ENCODE peak calls at places on chromosomes 3 and 15, in nine cellular contexts. One of them, this sample, is unnamed.

GRCh38 chr3:192121921-192122320 is 605.4 kb downstream of the FGF12 start:
- DNase-seq in uterus: no peak
- DNase-seq in nephron progenitor cell: no peak
- DNase-seq in pancreas: no peak
- DNase-seq in foreskin fibroblast: no peak
- DNase-seq in neural crest cell: no peak
- DNase-seq in HFF-Myc: no peak
- DNase-seq in kidney: no peak
- DNase-seq in neural progenitor cell: no peak
- DNase-seq in this sample: no peak

GRCh38 chr3:192802957-192803899 is 75.9 kb upstream of the FGF12 start:
- DNase-seq in uterus: no peak
- DNase-seq in nephron progenitor cell: no peak
- DNase-seq in pancreas: no peak
- DNase-seq in foreskin fibroblast: peak; percentile 66
- DNase-seq in neural crest cell: no peak
- DNase-seq in HFF-Myc: no peak
- DNase-seq in kidney: no peak
- DNase-seq in neural progenitor cell: peak; percentile 66
- DNase-seq in this sample: peak; percentile 32

GRCh38 chr3:155525324-155525833 is 219.5 kb downstream of the PLCH1 start:
- DNase-seq in uterus: no peak
- DNase-seq in nephron progenitor cell: no peak
- DNase-seq in pancreas: no peak
- DNase-seq in foreskin fibroblast: no peak
- DNase-seq in neural crest cell: no peak
- DNase-seq in HFF-Myc: no peak
- DNase-seq in kidney: no peak
- DNase-seq in neural progenitor cell: no peak
- DNase-seq in this sample: no peak

GRCh38 chr15:36495464-36495863 is 84.0 kb upstream of the CDIN1 start:
- DNase-seq in uterus: no peak
- DNase-seq in nephron progenitor cell: no peak
- DNase-seq in pancreas: no peak
- DNase-seq in foreskin fibroblast: no peak
- DNase-seq in neural crest cell: no peak
- DNase-seq in HFF-Myc: no peak
- DNase-seq in kidney: no peak
- DNase-seq in neural progenitor cell: no peak
- DNase-seq in this sample: no peak

GRCh38 chr3:25485673-25486072 is 57.6 kb downstream of the RARB start:
- DNase-seq in uterus: no peak
- DNase-seq in nephron progenitor cell: no peak
- DNase-seq in pancreas: no peak
- DNase-seq in foreskin fibroblast: no peak
- DNase-seq in neural crest cell: no peak
- DNase-seq in HFF-Myc: no peak
- DNase-seq in kidney: no peak
- DNase-seq in neural progenitor cell: no peak
- DNase-seq in this sample: no peak

GRCh38 chr3:33202581-33203457 is 15.8 kb downstream of the SUSD5 start:
- DNase-seq in uterus: no peak
- DNase-seq in nephron progenitor cell: no peak
- DNase-seq in pancreas: no peak
- DNase-seq in foreskin fibroblast: no peak
- DNase-seq in neural crest cell: no peak
- DNase-seq in HFF-Myc: no peak
- DNase-seq in kidney: no peak
- DNase-seq in neural progenitor cell: peak; percentile 8
- DNase-seq in this sample: no peak

GRCh38 chr15:67183443-67184169 is 70.9 kb downstream of the AAGAB start:
- DNase-seq in uterus: peak; percentile 51
- DNase-seq in nephron progenitor cell: no peak
- DNase-seq in pancreas: no peak
- DNase-seq in foreskin fibroblast: peak; percentile 89
- DNase-seq in neural crest cell: no peak
- DNase-seq in HFF-Myc: no peak
- DNase-seq in kidney: no peak
- DNase-seq in neural progenitor cell: no peak
- DNase-seq in this sample: no peak

GRCh38 chr3:134353831-134354611 is 20.2 kb downstream of the AMOTL2 start:
- DNase-seq in uterus: no peak
- DNase-seq in nephron progenitor cell: no peak
- DNase-seq in pancreas: peak; percentile 80
- DNase-seq in foreskin fibroblast: no peak
- DNase-seq in neural crest cell: no peak
- DNase-seq in HFF-Myc: no peak
- DNase-seq in kidney: peak; percentile 88
- DNase-seq in neural progenitor cell: no peak
- DNase-seq in this sample: no peak

GRCh38 chr3:31450345-31450744 is 82.4 kb upstream of the STT3B start:
- DNase-seq in uterus: no peak
- DNase-seq in nephron progenitor cell: no peak
- DNase-seq in pancreas: no peak
- DNase-seq in foreskin fibroblast: no peak
- DNase-seq in neural crest cell: no peak
- DNase-seq in HFF-Myc: no peak
- DNase-seq in kidney: no peak
- DNase-seq in neural progenitor cell: no peak
- DNase-seq in this sample: no peak

GRCh38 chr3:185715091-185715490 is 109.8 kb downstream of the IGF2BP2 start:
- DNase-seq in uterus: no peak
- DNase-seq in nephron progenitor cell: no peak
- DNase-seq in pancreas: no peak
- DNase-seq in foreskin fibroblast: peak; percentile 58
- DNase-seq in neural crest cell: no peak
- DNase-seq in HFF-Myc: no peak
- DNase-seq in kidney: no peak
- DNase-seq in neural progenitor cell: peak; percentile 70
- DNase-seq in this sample: no peak

GRCh38 chr3:181847276-181847675 is 135.6 kb downstream of the SOX2 start:
- DNase-seq in uterus: no peak
- DNase-seq in nephron progenitor cell: no peak
- DNase-seq in pancreas: no peak
- DNase-seq in foreskin fibroblast: no peak
- DNase-seq in neural crest cell: no peak
- DNase-seq in HFF-Myc: no peak
- DNase-seq in kidney: no peak
- DNase-seq in neural progenitor cell: no peak
- DNase-seq in this sample: no peak

GRCh38 chr3:150515210-150515609 is 31.1 kb downstream of the SERP1 start:
- DNase-seq in uterus: no peak
- DNase-seq in nephron progenitor cell: no peak
- DNase-seq in pancreas: no peak
- DNase-seq in foreskin fibroblast: peak; percentile 28
- DNase-seq in neural crest cell: no peak
- DNase-seq in HFF-Myc: no peak
- DNase-seq in kidney: no peak
- DNase-seq in neural progenitor cell: no peak
- DNase-seq in this sample: no peak

GRCh38 chr15:36940207-36940606 is 160.1 kb downstream of the MEIS2 start:
- DNase-seq in uterus: no peak
- DNase-seq in nephron progenitor cell: no peak
- DNase-seq in pancreas: no peak
- DNase-seq in foreskin fibroblast: no peak
- DNase-seq in neural crest cell: no peak
- DNase-seq in HFF-Myc: no peak
- DNase-seq in kidney: no peak
- DNase-seq in neural progenitor cell: no peak
- DNase-seq in this sample: no peak

GRCh38 chr3:47854720-47855455 is 52.0 kb downstream of the DHX30 start:
- DNase-seq in uterus: no peak
- DNase-seq in nephron progenitor cell: no peak
- DNase-seq in pancreas: no peak
- DNase-seq in foreskin fibroblast: no peak
- DNase-seq in neural crest cell: no peak
- DNase-seq in HFF-Myc: no peak
- DNase-seq in kidney: no peak
- DNase-seq in neural progenitor cell: no peak
- DNase-seq in this sample: no peak

GRCh38 chr3:181326637-181327223 is 337.2 kb upstream of the DNAJC19 start:
- DNase-seq in uterus: no peak
- DNase-seq in nephron progenitor cell: peak; percentile 10
- DNase-seq in pancreas: no peak
- DNase-seq in foreskin fibroblast: no peak
- DNase-seq in neural crest cell: no peak
- DNase-seq in HFF-Myc: no peak
- DNase-seq in kidney: no peak
- DNase-seq in neural progenitor cell: peak; percentile 65
- DNase-seq in this sample: peak; percentile 26

GRCh38 chr3:119236756-119237155 is 3.9 kb downstream of the B4GALT4 start:
- DNase-seq in uterus: no peak
- DNase-seq in nephron progenitor cell: no peak
- DNase-seq in pancreas: no peak
- DNase-seq in foreskin fibroblast: no peak
- DNase-seq in neural crest cell: no peak
- DNase-seq in HFF-Myc: no peak
- DNase-seq in kidney: no peak
- DNase-seq in neural progenitor cell: no peak
- DNase-seq in this sample: no peak

GRCh38 chr15:66906660-66907059 is 158.7 kb upstream of the SMAD3 start:
- DNase-seq in uterus: no peak
- DNase-seq in nephron progenitor cell: no peak
- DNase-seq in pancreas: no peak
- DNase-seq in foreskin fibroblast: no peak
- DNase-seq in neural crest cell: no peak
- DNase-seq in HFF-Myc: no peak
- DNase-seq in kidney: no peak
- DNase-seq in neural progenitor cell: no peak
- DNase-seq in this sample: no peak

DNA sequence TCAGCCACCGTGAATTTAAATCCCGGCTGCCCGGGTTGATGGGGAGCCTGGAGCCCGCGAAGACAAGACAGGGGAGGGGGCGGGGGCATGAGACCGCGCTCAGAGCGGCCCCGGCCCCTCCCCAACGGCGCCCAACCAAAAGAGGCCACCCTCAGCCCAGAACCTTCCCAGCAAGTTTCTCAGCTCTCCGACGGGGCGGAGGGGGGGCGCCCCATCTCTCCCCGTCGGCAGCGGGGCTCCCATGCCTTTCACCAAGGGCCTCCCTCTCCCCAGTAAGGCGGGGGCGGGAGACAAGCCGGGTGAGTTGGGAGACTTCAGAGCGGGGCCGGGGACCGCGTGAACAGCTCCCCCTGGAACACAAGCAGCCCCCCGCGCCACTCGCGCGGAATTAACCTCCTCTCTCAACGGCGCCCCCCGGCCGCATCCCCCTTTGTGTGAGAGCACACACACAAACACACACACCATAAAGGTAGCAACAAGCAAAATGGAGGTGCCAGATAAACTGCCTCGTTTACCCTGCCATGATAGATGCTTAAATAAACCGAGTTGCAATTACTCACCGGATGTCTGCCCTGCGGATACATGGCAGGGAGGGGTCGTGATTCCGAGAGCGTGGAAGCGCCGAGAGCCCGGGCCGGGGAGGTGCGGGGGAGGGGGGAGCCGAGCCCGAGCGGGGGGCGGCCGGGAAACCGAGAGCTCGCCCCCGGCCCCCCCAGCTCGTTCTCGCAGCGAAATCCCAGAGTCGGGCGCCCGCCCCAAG is 1.3 kb downstream of the TLE3 start:
- DNase-seq in uterus: peak; percentile 64
- DNase-seq in nephron progenitor cell: peak; percentile 73
- DNase-seq in pancreas: peak; percentile 64
- DNase-seq in foreskin fibroblast: peak; percentile 70
- DNase-seq in neural crest cell: peak; percentile 60
- DNase-seq in HFF-Myc: no peak
- DNase-seq in kidney: peak; percentile 86
- DNase-seq in neural progenitor cell: no peak
- DNase-seq in this sample: peak; percentile 61
- TF ChIP-seq CTCF in uterus: no peak
- TF ChIP-seq CTCF in nephron progenitor cell: no peak
- TF ChIP-seq CTCF in pancreas: no peak
- TF ChIP-seq CTCF in foreskin fibroblast: no peak
- TF ChIP-seq CTCF in neural crest cell: peak; percentile 16
- TF ChIP-seq CTCF in HFF-Myc: no peak
- TF ChIP-seq CTCF in kidney: no peak
- TF ChIP-seq CTCF in neural progenitor cell: no peak
- TF ChIP-seq CTCF in this sample: no peak

DNA sequence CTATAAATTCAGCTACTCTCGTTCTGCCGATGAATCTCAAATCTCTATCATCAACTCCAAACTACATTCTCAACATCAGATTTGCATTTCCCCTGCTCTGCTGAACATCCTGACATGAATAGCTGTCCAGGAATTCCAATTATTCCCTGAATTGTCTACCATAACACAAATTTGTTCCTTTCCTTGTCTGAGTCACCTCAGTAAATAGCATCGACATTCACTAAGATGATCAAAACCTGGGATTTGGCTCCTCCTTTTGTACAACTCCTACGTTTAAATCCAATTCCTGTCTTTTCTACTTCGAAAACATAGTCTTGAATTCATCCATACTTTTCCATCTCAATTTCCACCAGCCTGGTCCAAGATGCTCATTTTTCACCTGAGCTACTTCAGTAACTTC is 107.0 kb downstream of the GREM1 start:
- DNase-seq in uterus: no peak
- DNase-seq in nephron progenitor cell: no peak
- DNase-seq in pancreas: no peak
- DNase-seq in foreskin fibroblast: peak; percentile 90
- DNase-seq in neural crest cell: no peak
- DNase-seq in HFF-Myc: no peak
- DNase-seq in kidney: no peak
- DNase-seq in neural progenitor cell: no peak
- DNase-seq in this sample: no peak
- TF ChIP-seq CTCF in uterus: no peak
- TF ChIP-seq CTCF in nephron progenitor cell: no peak
- TF ChIP-seq CTCF in pancreas: no peak
- TF ChIP-seq CTCF in foreskin fibroblast: no peak
- TF ChIP-seq CTCF in neural crest cell: no peak
- TF ChIP-seq CTCF in HFF-Myc: no peak
- TF ChIP-seq CTCF in kidney: no peak
- TF ChIP-seq CTCF in neural progenitor cell: no peak
- TF ChIP-seq CTCF in this sample: no peak

DNA sequence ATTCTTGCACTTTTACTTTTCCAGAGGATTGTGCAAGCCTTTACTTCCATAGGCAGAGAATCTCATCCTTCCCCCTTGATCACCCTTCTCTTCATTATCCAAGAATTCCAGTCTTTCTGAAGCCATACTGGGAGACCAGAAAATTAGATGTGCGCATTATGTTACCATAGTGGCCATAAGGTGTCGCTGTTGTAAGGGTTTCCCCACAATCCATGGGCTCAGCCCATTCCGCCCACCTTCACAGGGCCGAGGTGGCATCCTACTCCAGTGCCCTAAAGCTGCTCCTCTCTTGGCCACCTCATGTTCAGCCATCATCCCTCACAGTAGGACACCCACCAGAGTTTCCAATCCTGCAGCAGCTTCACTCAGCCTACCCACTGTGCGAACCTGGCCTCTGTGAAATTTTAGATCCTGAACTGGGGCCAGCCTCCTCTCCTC is 35.0 kb downstream of the CTSH start:
- DNase-seq in uterus: no peak
- DNase-seq in nephron progenitor cell: peak; percentile 62
- DNase-seq in pancreas: no peak
- DNase-seq in foreskin fibroblast: peak; percentile 71
- DNase-seq in neural crest cell: peak; percentile 52
- DNase-seq in HFF-Myc: no peak
- DNase-seq in kidney: no peak
- DNase-seq in neural progenitor cell: peak; percentile 81
- DNase-seq in this sample: peak; percentile 67
- TF ChIP-seq CTCF in uterus: peak; percentile 62
- TF ChIP-seq CTCF in nephron progenitor cell: peak; percentile 71
- TF ChIP-seq CTCF in pancreas: peak; percentile 39
- TF ChIP-seq CTCF in foreskin fibroblast: peak; percentile 63
- TF ChIP-seq CTCF in neural crest cell: peak; percentile 81
- TF ChIP-seq CTCF in HFF-Myc: peak; percentile 66
- TF ChIP-seq CTCF in kidney: peak; percentile 60
- TF ChIP-seq CTCF in neural progenitor cell: peak; percentile 87
- TF ChIP-seq CTCF in this sample: peak; percentile 48

GRCh38 chr3:158789592-158789991 is 12.3 kb upstream of the MFSD1 start:
- DNase-seq in uterus: no peak
- DNase-seq in nephron progenitor cell: no peak
- DNase-seq in pancreas: no peak
- DNase-seq in foreskin fibroblast: peak; percentile 82
- DNase-seq in neural crest cell: no peak
- DNase-seq in HFF-Myc: no peak
- DNase-seq in kidney: no peak
- DNase-seq in neural progenitor cell: no peak
- DNase-seq in this sample: no peak
- TF ChIP-seq CTCF in uterus: peak; percentile 16
- TF ChIP-seq CTCF in nephron progenitor cell: no peak
- TF ChIP-seq CTCF in pancreas: no peak
- TF ChIP-seq CTCF in foreskin fibroblast: peak; percentile 53
- TF ChIP-seq CTCF in neural crest cell: no peak
- TF ChIP-seq CTCF in HFF-Myc: peak; percentile 47
- TF ChIP-seq CTCF in kidney: peak; percentile 29
- TF ChIP-seq CTCF in neural progenitor cell: peak; percentile 45
- TF ChIP-seq CTCF in this sample: peak; percentile 28

This sample was measured in GM13976.